ENCODE peak calls at places on chromosomes 11 and 22, in ten cellular contexts. O, A, Q, P, M, W, E, F, V and U are unnamed samples.

GRCh38 chr11:253886-254270 is 17.1 kb downstream of the PSMD13 start:
- DNase-seq in P (no peak), F (no peak), W (no peak), V (no peak), Q (no peak), E (no peak), A (no peak), M (no peak), O (no peak), U (no peak)

GRCh38 chr22:23239429-23239828 is 59.1 kb downstream of the BCR start:
- DNase-seq in O (no peak), A (no peak), V (no peak), P (no peak), W (no peak), F (no peak), E (no peak), M (no peak), Q (no peak), U (no peak)

GRCh38 chr11:16126361-16126760 is 230.0 kb downstream of the SOX6 start:
- DNase-seq in F (peak; percentile 5), O (no peak), Q (no peak), M (no peak), E (no peak), P (peak; percentile 0), V (peak; percentile 56), A (peak; percentile 75), W (no peak), U (no peak)

GRCh38 chr11:2726964-2727363 is 27.2 kb upstream of the KCNQ1OT1 start:
- DNase-seq in M (no peak), Q (no peak), V (peak; percentile 35), F (no peak), A (peak; percentile 21), O (no peak), W (no peak), P (no peak), E (no peak), U (no peak)

GRCh38 chr11:2891291-2891690 is 5.7 kb upstream of the CDKN1C start:
- DNase-seq in W (no peak), M (no peak), Q (peak; percentile 50), V (no peak), E (no peak), O (no peak), A (peak; percentile 53), P (no peak), F (no peak), U (no peak)

GRCh38 chr22:19693981-19694670 is 20.2 kb upstream of the SEPTIN5 start:
- DNase-seq in P (no peak), F (no peak), Q (no peak), V (no peak), W (no peak), A (no peak), O (no peak), M (no peak), E (no peak), U (no peak)

GRCh38 chr22:22558972-22559603 is at the start of gene PRAME:
- DNase-seq in A (peak; percentile 81), M (no peak), P (no peak), F (no peak), W (peak; percentile 26), Q (peak; percentile 47), V (peak; percentile 49), O (no peak), E (no peak), U (no peak)

GRCh38 chr11:14374922-14375630 is 16.1 kb upstream of the RRAS2 start:
- DNase-seq in W (no peak), A (peak; percentile 71), Q (no peak), E (no peak), M (no peak), V (no peak), F (no peak), P (no peak), O (no peak), U (no peak)

GRCh38 chr22:40469181-40469580 is 98.8 kb downstream of the SGSM3 start:
- DNase-seq in V (no peak), M (no peak), Q (no peak), W (no peak), E (no peak), P (no peak), F (no peak), A (peak; percentile 42), O (no peak), U (no peak)

GRCh38 chr11:33553486-33553885 is 147.1 kb downstream of the C11orf91 start:
- DNase-seq in E (no peak), O (no peak), W (no peak), Q (no peak), A (peak; percentile 26), M (no peak), P (no peak), F (peak; percentile 63), V (no peak), U (no peak)

DNA sequence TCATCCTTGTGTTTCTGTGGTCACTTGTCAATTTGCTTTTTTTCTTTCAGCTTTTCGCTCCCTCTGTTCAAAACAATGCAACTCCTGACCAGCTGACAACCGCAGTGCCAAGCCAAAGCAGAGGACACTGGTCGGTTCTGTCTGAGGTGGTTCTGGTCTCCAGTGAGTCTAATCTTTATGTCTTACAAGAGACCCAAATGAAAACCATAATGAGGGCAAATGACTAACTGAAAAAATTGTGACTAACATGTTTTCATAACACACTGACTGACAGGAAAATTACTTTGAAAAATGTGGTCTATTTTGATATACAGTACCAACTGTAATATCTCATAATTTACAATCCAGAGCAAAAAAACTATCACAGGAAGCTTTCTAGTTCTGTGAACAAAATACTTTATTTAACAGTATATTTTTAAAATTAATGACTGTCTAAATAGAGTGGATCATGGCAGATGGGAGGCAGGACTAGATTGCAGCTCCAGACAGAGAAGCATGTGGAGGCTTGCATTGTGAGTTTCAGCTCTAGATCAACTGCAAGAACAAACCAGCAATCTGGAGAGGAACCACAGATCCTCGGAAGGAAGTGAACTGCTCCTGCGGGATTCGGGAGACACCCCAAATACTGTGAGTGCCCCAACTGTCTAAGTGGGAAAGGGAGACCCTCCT is 311.8 kb downstream of the SBF2 start:
- DNase-seq in O (peak; percentile 21), M (no peak), W (no peak), Q (no peak), A (no peak), P (no peak), V (peak; percentile 20), E (no peak), F (peak; percentile 84), U (no peak)
- H3K4me3 ChIP-seq in O (no peak overlapping the region), M (no peak overlapping the region), W (no peak overlapping the region), Q (no peak overlapping the region), A (no peak overlapping the region), P (no peak overlapping the region), V (no peak overlapping the region), E (no peak overlapping the region), F (no peak overlapping the region), U (no peak overlapping the region)

DNA sequence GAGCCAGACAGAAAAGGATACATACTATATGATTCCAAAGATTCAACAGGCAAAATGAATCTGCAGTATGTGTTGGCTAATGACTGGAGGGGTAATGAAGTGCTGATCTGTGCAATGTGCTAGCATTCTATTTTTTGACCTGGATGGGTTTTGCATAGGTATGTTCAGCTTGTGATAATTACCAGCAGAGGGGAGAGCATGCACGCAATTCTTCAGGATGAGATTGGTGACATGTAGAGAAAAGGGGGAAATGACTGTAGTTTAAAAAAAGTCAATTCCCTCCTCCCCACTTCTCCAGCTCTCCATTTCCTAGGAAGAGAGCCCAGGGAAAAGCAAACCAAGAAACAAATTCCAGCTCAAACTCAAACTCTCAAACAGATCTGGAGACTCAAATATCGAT is 566 bp upstream of the CCDC81 start:
- DNase-seq in P (no peak), W (no peak), V (no peak), Q (no peak), M (no peak), E (no peak), O (no peak), A (no peak), F (no peak), U (no peak)
- H3K4me3 ChIP-seq in P (peak overlapping the region; percentile 36), W (peak overlapping the region; percentile 6), V (no peak overlapping the region), Q (no peak overlapping the region), M (peak overlapping the region; percentile 35), E (peak overlapping the region; percentile 27), O (peak overlapping the region; percentile 33), A (no peak overlapping the region), F (no peak overlapping the region), U (no peak overlapping the region)

GRCh38 chr11:17733261-17733660 is 1.3 kb upstream of the KCNC1 start:
- DNase-seq in E (no peak), Q (no peak), O (no peak), P (no peak), V (no peak), A (no peak), F (no peak), W (no peak), M (no peak), U (no peak)

GRCh38 chr11:17736921-17737817 is 2.6 kb downstream of the KCNC1 start:
- DNase-seq in V (no peak), Q (no peak), O (no peak), A (no peak), E (no peak), P (no peak), W (no peak), F (no peak), M (no peak), U (no peak)

GRCh38 chr11:17734986-17735822 is 623 bp downstream of the KCNC1 start:
- DNase-seq in E (no peak), A (peak; percentile 82), P (peak; percentile 39), M (no peak), O (peak; percentile 69), W (peak; percentile 73), Q (peak; percentile 32), V (peak; percentile 82), F (peak; percentile 75), U (no peak)

GRCh38 chr11:17735823-17736772 is 1.5 kb downstream of the KCNC1 start:
- DNase-seq in E (no peak), P (no peak), V (no peak), M (no peak), O (no peak), W (no peak), F (no peak), Q (no peak), A (no peak), U (no peak)

DNA sequence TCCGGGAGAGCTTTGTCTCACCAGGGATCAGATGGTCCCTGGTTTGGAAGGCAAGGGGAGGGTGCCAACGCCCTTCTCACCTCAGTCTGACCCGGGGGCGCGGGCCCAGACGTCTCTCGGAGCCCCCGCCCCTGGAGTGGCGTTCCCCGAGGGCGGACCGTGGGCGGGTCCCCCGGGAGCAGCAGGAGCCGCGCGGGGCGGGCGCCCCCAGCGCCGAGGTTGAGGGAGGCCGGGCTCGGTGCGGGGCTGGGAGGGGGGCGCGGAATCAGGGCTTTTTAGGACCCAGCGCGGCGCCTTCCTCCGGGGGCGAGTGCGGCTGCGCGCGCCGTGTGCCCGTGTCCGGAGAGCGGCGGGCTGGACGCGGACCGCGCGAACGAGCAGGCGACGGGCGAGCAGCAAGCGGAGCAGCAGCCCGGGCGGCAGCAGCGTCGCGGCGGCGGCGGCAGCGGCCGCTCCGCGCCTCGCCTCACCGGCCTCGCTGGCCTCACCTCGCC is at the start of gene KCNC1:
- DNase-seq in M (no peak), A (peak; percentile 59), V (peak; percentile 55), E (no peak), W (no peak), Q (no peak), O (peak; percentile 28), P (no peak), F (peak; percentile 23), U (no peak)
- H3K4me3 ChIP-seq in M (peak within 1 kb of the TSS; percentile 32), A (no peak within 1 kb of the TSS), V (peak within 1 kb of the TSS; percentile 37), E (peak within 1 kb of the TSS; percentile 46), W (peak within 1 kb of the TSS; percentile 66), Q (peak within 1 kb of the TSS; percentile 31), O (no peak within 1 kb of the TSS), P (peak within 1 kb of the TSS; percentile 37), F (no peak within 1 kb of the TSS), U (peak within 1 kb of the TSS; percentile 26)

DNA sequence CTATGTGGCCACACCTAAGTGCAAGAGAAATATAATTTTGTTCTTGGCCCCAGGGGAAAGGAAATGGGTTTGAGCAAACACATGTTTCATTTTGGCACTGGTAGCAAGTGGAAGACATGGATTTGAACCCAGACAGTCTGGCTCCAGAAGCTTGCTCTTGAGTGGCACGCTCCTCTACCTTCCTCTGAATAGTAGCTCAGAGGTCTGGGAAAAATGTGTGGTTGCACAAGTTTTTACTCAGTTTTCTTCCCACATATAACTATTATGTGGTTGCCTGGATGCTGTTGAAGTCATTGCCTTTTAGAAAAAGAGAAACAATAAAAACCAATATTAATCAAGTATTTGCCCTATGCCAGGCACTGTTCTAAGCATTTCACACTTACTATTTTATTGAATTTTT is 16.3 kb downstream of the PARVA start:
- DNase-seq in V (no peak), Q (no peak), W (no peak), E (no peak), A (no peak), F (no peak), P (no peak), O (no peak), M (no peak), U (no peak)
- H3K4me3 ChIP-seq in V (no peak overlapping the region), Q (no peak overlapping the region), W (no peak overlapping the region), E (no peak overlapping the region), A (no peak overlapping the region), F (no peak overlapping the region), P (no peak overlapping the region), O (no peak overlapping the region), M (no peak overlapping the region), U (no peak overlapping the region)